ENCODE peak calls at places on chromosomes 3 and 15, in four cellular contexts. Z is HepG2, O is GM12878, P is K562. R is an unnamed sample.

GRCh38 chr3:75395601-75396315 is 268.4 kb upstream of the FRG2C start:
- DNase-seq in Z (no peak), O (no peak), P (no peak), R (no peak)

GRCh38 chr3:105365171-105365535 is 1.6 kb upstream of the ALCAM start:
- DNase-seq in O (no peak), P (no peak), Z (no peak), R (no peak)

GRCh38 chr3:8622873-8623725 is 21.5 kb downstream of the SSUH2 start:
- DNase-seq in Z (peak), P (peak), O (no peak), R (peak)

GRCh38 chr3:51722362-51722761 is 15.5 kb downstream of the GRM2 start:
- DNase-seq in Z (no peak), P (no peak), O (no peak), R (no peak)

GRCh38 chr3:117477214-117477755 is 767.7 kb downstream of the TUSC7 start:
- DNase-seq in O (no peak), P (no peak), Z (no peak), R (no peak)

GRCh38 chr3:37190667-37191066 is 16.3 kb upstream of the LRRFIP2 start:
- DNase-seq in P (no peak), O (no peak), Z (no peak), R (no peak)

GRCh38 chr15:98870788-98871187 is 136.8 kb downstream of the PGPEP1L start:
- DNase-seq in P (no peak), Z (no peak), O (no peak), R (no peak)

GRCh38 chr3:107217161-107217560 is 160.1 kb upstream of the CCDC54 start:
- DNase-seq in Z (no peak), O (no peak), P (no peak), R (no peak)

GRCh38 chr15:83871808-83872559 is 218.1 kb downstream of the ADAMTSL3 start:
- DNase-seq in O (peak), Z (no peak), P (peak), R (no peak)

DNA sequence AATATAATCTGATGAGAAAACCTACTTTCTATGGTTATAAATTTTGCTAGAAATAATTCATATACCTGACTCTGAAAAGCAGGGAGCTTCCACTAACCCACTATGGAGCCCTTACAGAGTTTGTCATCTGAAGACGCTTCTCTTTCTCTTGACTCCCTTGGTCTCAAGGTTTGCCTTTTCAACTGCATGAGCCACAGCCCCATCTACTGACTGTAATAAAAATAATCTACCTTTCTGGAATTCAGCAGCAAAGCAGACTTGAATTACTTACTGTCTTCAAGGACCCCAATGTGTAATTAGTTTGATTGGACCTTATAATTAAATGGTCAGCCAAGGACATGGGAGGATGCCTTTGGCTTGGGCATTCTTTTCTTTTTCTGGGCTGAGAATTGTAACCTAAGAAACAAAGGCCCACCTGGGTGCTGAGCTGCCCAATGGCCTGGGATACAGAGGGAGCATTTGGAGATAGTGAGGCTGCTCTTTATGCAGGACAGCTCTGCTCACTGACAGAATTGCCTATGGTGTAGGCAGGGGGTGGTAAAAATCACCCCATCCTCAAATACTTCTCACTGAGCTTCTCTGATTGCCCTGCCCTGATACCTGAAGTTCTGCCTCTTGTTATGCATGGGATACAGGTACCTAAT is 178.6 kb upstream of the TRIM42 start:
- DNase-seq in O (no peak), P (no peak), Z (peak), R (no peak)
- TF ChIP-seq RAD21 in O (peak), P (peak), Z (no peak), R (peak)

GRCh38 chr3:185534511-185534910 is 17.9 kb downstream of the LIPH start:
- DNase-seq in P (no peak), O (no peak), Z (no peak), R (no peak)

GRCh38 chr3:185539934-185540333 is 12.5 kb downstream of the LIPH start:
- DNase-seq in O (no peak), P (no peak), Z (no peak), R (no peak)

GRCh38 chr3:185532881-185533280 is 19.5 kb downstream of the LIPH start:
- DNase-seq in P (no peak), O (no peak), Z (no peak), R (no peak)

GRCh38 chr3:185540705-185541104 is 11.7 kb downstream of the LIPH start:
- DNase-seq in P (no peak), O (no peak), Z (no peak), R (no peak)

GRCh38 chr3:185537369-185537970 is 14.9 kb downstream of the LIPH start:
- DNase-seq in O (peak), P (peak), Z (peak), R (peak)
- TF ChIP-seq POLR2AphosphoS2 in O (no peak), P (no peak), Z (no peak), R (no peak)

GRCh38 chr15:66932634-66933024 is 132.8 kb upstream of the SMAD3 start:
- DNase-seq in P (no peak), O (no peak), Z (no peak), R (no peak)
- TF ChIP-seq RAD21 in P (no peak), O (no peak), Z (no peak), R (no peak)

DNA sequence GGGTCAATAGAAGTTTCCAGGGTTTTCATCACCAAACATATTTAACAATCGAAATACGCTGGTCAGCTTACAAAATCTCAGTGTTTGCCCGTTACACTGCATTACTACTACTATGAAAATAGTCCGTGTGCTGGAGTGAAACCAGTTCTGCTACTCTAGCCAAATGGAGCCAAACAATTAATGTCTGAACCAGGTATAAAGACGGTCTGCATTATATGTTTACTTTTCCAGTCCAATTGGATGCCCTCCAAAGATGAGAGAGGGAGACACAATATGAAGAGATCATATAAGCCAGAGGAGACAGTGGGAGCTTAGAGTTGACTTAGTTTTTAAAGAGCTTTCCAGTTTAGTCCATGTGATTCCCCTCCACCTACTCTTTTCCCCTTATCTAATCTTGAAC is 6.3 kb upstream of the DUT start:
- DNase-seq in Z (no peak), P (no peak), O (no peak), R (no peak)
- TF ChIP-seq POLR2AphosphoS2 in Z (no peak), P (no peak), O (no peak), R (no peak)

DNA sequence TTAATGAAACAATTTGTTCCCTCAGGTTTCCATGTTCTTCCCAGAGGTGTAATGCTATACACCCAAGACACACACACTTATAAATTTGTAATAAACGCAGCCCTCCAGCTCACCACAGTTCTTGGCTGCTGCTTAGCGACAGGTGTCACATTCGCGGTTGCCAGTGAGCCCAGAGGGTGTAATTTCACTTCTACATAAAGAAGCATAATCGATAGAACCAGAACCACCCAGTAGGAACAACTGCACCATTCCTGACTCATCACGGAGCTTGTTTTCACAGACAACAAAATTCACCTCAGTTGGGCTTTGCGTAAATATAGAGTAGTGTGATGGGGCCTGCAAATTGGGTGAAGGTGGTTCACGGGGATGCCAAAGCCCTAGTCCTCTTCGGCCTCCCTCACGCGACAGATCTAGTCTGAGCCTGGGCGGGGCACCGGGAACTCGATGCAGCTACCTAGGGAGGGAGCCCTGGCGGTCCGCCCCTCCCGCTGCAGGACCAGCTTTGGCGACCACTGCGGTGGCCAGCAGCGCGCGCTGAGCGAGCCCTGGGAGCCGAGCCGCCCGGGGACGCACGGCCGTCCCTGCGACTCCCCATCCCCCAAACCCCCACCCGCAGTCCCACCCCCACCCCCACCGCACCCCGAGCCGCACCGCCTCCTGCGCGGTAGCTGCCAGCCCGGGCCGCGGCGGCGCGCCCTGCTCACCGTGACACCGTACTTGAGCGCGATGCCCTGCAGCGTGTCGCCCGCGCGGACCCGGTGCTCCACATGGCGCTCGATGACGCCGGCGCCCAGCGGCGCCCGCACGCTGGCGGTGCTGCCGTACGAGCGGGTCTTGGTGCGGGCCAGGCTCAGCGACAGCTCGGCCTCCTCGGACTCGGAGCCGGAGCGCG is 563 bp downstream of the LYSMD2 start:
- DNase-seq in P (peak), O (no peak), Z (no peak), R (peak)
- TF ChIP-seq RAD21 in P (no peak), O (no peak), Z (no peak), R (no peak)

GRCh38 chr3:187773963-187774789 is 28.9 kb upstream of the BCL6 start:
- DNase-seq in Z (no peak), P (no peak), O (no peak), R (no peak)

GRCh38 chr3:187778726-187779125 is 33.5 kb upstream of the BCL6 start:
- DNase-seq in P (no peak), O (no peak), Z (no peak), R (no peak)

GRCh38 chr3:187775549-187775948 is 30.3 kb upstream of the BCL6 start:
- DNase-seq in Z (no peak), P (no peak), O (no peak), R (no peak)

GRCh38 chr3:187781001-187781400 is 35.7 kb upstream of the BCL6 start:
- DNase-seq in Z (no peak), P (no peak), O (no peak), R (no peak)

GRCh38 chr3:187777331-187778046 is 32.2 kb upstream of the BCL6 start:
- DNase-seq in Z (no peak), P (no peak), O (peak), R (no peak)
- TF ChIP-seq POLR2AphosphoS2 in Z (no peak), P (no peak), O (no peak), R (no peak)

GRCh38 chr3:43373588-43373935 is 87.2 kb downstream of the SNRK start:
- DNase-seq in Z (no peak), O (no peak), P (no peak), R (no peak)

GRCh38 chr3:43379343-43379742 is 93.0 kb downstream of the SNRK start:
- DNase-seq in Z (no peak), O (no peak), P (no peak), R (no peak)

GRCh38 chr3:43372809-43373587 is 86.7 kb downstream of the SNRK start:
- DNase-seq in Z (no peak), P (no peak), O (no peak), R (no peak)

GRCh38 chr3:43378066-43378935 is 92.0 kb downstream of the SNRK start:
- DNase-seq in Z (peak), P (peak), O (peak), R (peak)
- TF ChIP-seq RAD21 in Z (peak), P (peak), O (peak), R (peak)

R was measured in A549.